ENCODE peak calls at places on chromosomes 7 and 10, in four cellular contexts. One of them, this sample, is unnamed.

GRCh38 chr10:17143055-17143690 is 13.6 kb upstream of the CUBN start:
- DNase-seq in sigmoid colon: no peak
- DNase-seq in mucosa of descending colon: no peak
- DNase-seq in fibroblast of lung: no peak
- DNase-seq in this sample: no peak

GRCh38 chr7:48074231-48074654 is 14.8 kb upstream of the UPP1 start:
- DNase-seq in sigmoid colon: no peak
- DNase-seq in mucosa of descending colon: no peak
- DNase-seq in fibroblast of lung: no peak
- DNase-seq in this sample: no peak

GRCh38 chr10:46514431-46514861 is 42.0 kb downstream of the GPRIN2 start:
- DNase-seq in sigmoid colon: no peak
- DNase-seq in mucosa of descending colon: no peak
- DNase-seq in fibroblast of lung: no peak
- DNase-seq in this sample: no peak

GRCh38 chr10:16644146-16644545 is 122.5 kb upstream of the C1QL3 start:
- DNase-seq in sigmoid colon: no peak
- DNase-seq in mucosa of descending colon: no peak
- DNase-seq in fibroblast of lung: peak; percentile 41
- DNase-seq in this sample: no peak

GRCh38 chr10:59283456-59284082 is 78.8 kb downstream of the FAM13C start:
- DNase-seq in sigmoid colon: no peak
- DNase-seq in mucosa of descending colon: no peak
- DNase-seq in fibroblast of lung: peak; percentile 49
- DNase-seq in this sample: no peak

GRCh38 chr10:24762966-24763623 is 39.4 kb upstream of the ARHGAP21 start:
- DNase-seq in sigmoid colon: no peak
- DNase-seq in mucosa of descending colon: no peak
- DNase-seq in fibroblast of lung: peak; percentile 11
- DNase-seq in this sample: no peak

GRCh38 chr10:659710-660141 is 29.7 kb downstream of the DIP2C start:
- DNase-seq in sigmoid colon: peak; percentile 53
- DNase-seq in mucosa of descending colon: no peak
- DNase-seq in fibroblast of lung: peak; percentile 72
- DNase-seq in this sample: no peak

GRCh38 chr10:102769375-102770107 is 25.8 kb downstream of the WBP1L start:
- DNase-seq in sigmoid colon: no peak
- DNase-seq in mucosa of descending colon: no peak
- DNase-seq in fibroblast of lung: no peak
- DNase-seq in this sample: no peak

GRCh38 chr10:124959564-124959963 is 17.6 kb downstream of the ZRANB1 start:
- DNase-seq in sigmoid colon: no peak
- DNase-seq in mucosa of descending colon: no peak
- DNase-seq in fibroblast of lung: no peak
- DNase-seq in this sample: no peak

GRCh38 chr7:101768280-101768679 is 49.1 kb upstream of the CUX1 start:
- DNase-seq in sigmoid colon: no peak
- DNase-seq in mucosa of descending colon: no peak
- DNase-seq in fibroblast of lung: no peak
- DNase-seq in this sample: no peak

DNA sequence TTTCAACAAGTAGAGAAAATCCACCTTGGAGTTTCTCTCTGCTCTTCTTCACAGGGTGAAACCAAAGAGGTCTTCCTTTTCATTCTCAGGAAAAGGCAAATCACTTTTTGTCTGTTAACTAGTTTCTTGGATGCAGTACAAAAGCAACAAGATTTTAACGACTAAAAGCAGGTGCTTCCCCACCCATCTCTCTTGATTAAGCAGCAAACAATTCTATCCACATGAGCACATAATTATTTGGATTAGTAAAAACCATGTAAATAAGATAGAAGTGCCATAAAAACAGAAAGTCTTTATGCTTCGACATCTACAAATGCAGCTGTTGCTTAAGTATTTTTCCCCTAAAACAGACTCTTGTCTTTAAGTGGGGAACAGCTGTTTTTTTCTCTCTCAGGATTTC is 37.4 kb downstream of the USP54 start:
- DNase-seq in sigmoid colon: no peak
- DNase-seq in mucosa of descending colon: no peak
- DNase-seq in fibroblast of lung: no peak
- DNase-seq in this sample: no peak
- H3K9me3 ChIP-seq in sigmoid colon: no peaks in the 10 kb centered on the region
- H3K9me3 ChIP-seq in mucosa of descending colon: no peaks in the 10 kb centered on the region
- H3K9me3 ChIP-seq in fibroblast of lung: no peaks in the 10 kb centered on the region
- H3K9me3 ChIP-seq in this sample: no peaks in the 10 kb centered on the region

DNA sequence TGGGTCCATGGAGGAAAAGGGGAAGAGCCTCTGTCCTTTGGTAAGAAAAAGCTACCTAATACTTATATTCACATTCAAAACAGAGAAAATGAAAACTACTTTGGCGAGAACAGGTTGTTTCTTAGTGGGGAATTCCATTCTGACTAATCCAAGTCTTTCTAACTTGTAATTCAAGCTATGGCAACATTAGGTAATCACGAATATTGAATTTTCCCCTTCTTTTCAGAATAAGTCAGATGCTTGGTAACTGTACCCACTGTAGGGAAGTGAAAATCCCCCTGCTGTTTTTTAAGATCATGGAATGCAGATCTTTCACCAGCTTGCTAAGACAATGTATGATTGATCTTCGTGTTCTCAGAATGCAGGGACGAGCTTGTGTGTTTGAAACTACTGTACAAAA is 384.4 kb downstream of the TCERG1L start:
- DNase-seq in sigmoid colon: no peak
- DNase-seq in mucosa of descending colon: no peak
- DNase-seq in fibroblast of lung: no peak
- DNase-seq in this sample: no peak
- H3K9me3 ChIP-seq in sigmoid colon: no peaks in the 10 kb centered on the region
- H3K9me3 ChIP-seq in mucosa of descending colon: peaks cover 20% of the 10 kb centered on the region
- H3K9me3 ChIP-seq in fibroblast of lung: no peaks in the 10 kb centered on the region
- H3K9me3 ChIP-seq in this sample: no peaks in the 10 kb centered on the region

DNA sequence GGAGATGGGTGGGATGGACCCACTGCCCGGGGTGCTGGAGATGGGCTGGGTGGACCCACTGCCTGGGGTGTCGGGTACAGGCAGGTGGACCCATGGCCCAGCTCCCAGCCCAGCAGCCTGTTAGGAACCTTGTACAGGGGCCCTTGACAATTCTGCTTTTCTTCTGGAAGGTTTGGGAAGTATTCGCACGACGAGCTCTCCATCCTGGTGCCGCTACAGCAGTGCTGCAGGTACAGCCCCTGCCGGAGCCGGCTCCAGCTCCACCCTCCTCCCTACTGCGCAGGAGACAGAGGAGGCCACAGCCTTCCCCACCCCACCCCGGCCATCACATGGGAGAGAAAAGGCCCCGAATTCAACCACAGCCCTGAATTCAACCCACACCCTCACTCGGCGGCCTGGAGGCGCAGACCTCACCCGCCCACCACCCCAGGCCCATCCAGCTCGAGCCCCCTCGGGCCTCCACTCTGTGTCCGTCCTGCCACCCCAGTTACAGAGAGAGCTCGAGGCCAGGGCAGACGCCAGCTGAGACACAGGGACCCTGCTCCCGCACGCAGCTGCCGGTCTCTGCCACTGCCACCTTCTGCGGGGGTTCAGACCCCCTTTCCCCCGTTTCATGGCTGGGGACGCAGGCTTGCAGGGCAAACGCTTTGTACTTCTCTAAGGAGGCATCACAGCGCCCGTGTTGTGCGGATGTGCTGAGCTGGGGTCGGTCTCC is 31.3 kb upstream of the FOXL3 start:
- DNase-seq in sigmoid colon: no peak
- DNase-seq in mucosa of descending colon: peak; percentile 45
- DNase-seq in fibroblast of lung: no peak
- DNase-seq in this sample: no peak
- H3K9me3 ChIP-seq in sigmoid colon: no peaks in the 10 kb centered on the region
- H3K9me3 ChIP-seq in mucosa of descending colon: peaks cover 7% of the 10 kb centered on the region
- H3K9me3 ChIP-seq in fibroblast of lung: peaks cover 4% of the 10 kb centered on the region
- H3K9me3 ChIP-seq in this sample: no peaks in the 10 kb centered on the region

DNA sequence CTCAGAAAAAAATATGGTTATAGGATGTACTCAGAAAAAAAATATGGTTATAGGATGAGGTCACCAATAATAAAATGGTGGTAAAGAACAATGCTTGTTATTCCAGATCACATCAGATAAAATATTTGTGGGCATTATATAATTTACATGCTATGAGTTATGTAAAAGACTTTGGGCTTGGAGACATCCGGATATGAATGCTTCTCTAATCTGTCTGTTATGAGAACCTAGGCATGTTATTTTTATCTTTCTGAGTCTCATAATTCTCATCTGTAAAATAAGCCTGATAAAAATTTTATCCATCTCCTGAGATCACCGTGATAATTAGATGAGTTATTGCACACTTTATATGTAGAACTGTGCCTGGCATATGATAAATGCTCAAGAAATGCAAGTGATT is 37.8 kb downstream of the DKK1 start:
- DNase-seq in sigmoid colon: no peak
- DNase-seq in mucosa of descending colon: no peak
- DNase-seq in fibroblast of lung: no peak
- DNase-seq in this sample: no peak
- H3K9me3 ChIP-seq in sigmoid colon: no peaks in the 10 kb centered on the region
- H3K9me3 ChIP-seq in mucosa of descending colon: no peaks in the 10 kb centered on the region
- H3K9me3 ChIP-seq in fibroblast of lung: no peaks in the 10 kb centered on the region
- H3K9me3 ChIP-seq in this sample: no peaks in the 10 kb centered on the region

DNA sequence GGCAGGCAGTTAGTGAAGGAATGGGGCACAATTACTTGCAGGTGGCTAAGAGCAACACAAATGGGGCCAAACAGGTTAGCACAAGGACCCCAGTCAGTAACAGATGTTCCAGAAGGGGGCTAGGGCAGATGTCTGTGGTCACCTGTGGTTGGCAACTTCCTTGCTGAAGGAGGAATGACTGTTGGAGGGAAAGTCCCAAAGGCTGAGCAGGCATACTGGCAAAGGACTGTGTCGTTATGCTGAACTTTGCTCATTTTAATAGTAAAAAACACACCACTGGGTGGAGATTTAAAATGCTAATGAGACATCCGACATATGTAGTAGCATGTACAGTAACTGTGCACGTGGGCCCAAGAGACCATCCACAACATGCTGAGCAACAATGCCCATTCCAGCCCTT is 511.6 kb downstream of the CALN1 start:
- DNase-seq in sigmoid colon: no peak
- DNase-seq in mucosa of descending colon: no peak
- DNase-seq in fibroblast of lung: no peak
- DNase-seq in this sample: no peak
- H3K9me3 ChIP-seq in sigmoid colon: no peaks in the 10 kb centered on the region
- H3K9me3 ChIP-seq in mucosa of descending colon: peaks cover 66% of the 10 kb centered on the region
- H3K9me3 ChIP-seq in fibroblast of lung: no peaks in the 10 kb centered on the region
- H3K9me3 ChIP-seq in this sample: no peaks in the 10 kb centered on the region

GRCh38 chr7:157874870-157875229 is 538.0 kb downstream of the DNAJB6 start:
- DNase-seq in sigmoid colon: no peak
- DNase-seq in mucosa of descending colon: no peak
- DNase-seq in fibroblast of lung: no peak
- DNase-seq in this sample: no peak
- H3K9me3 ChIP-seq in sigmoid colon: no peaks in the 10 kb centered on the region
- H3K9me3 ChIP-seq in mucosa of descending colon: peaks cover 4% of the 10 kb centered on the region
- H3K9me3 ChIP-seq in fibroblast of lung: peaks cover 2% of the 10 kb centered on the region
- H3K9me3 ChIP-seq in this sample: no peaks in the 10 kb centered on the region

GRCh38 chr7:150461520-150461919 is 11.1 kb downstream of the GIMAP8 start:
- DNase-seq in sigmoid colon: no peak
- DNase-seq in mucosa of descending colon: no peak
- DNase-seq in fibroblast of lung: no peak
- DNase-seq in this sample: no peak
- H3K9me3 ChIP-seq in sigmoid colon: peaks cover 10% of the 10 kb centered on the region
- H3K9me3 ChIP-seq in mucosa of descending colon: peaks cover 19% of the 10 kb centered on the region
- H3K9me3 ChIP-seq in fibroblast of lung: no peaks in the 10 kb centered on the region
- H3K9me3 ChIP-seq in this sample: peaks cover 15% of the 10 kb centered on the region

GRCh38 chr7:157717211-157718174 is 380.7 kb downstream of the DNAJB6 start:
- DNase-seq in sigmoid colon: peak; percentile 46
- DNase-seq in mucosa of descending colon: no peak
- DNase-seq in fibroblast of lung: no peak
- DNase-seq in this sample: no peak
- H3K9me3 ChIP-seq in sigmoid colon: no peaks in the 10 kb centered on the region
- H3K9me3 ChIP-seq in mucosa of descending colon: no peaks in the 10 kb centered on the region
- H3K9me3 ChIP-seq in fibroblast of lung: no peaks in the 10 kb centered on the region
- H3K9me3 ChIP-seq in this sample: no peaks in the 10 kb centered on the region

GRCh38 chr10:130363899-130364298 is 227.7 kb downstream of the GLRX3 start:
- DNase-seq in sigmoid colon: no peak
- DNase-seq in mucosa of descending colon: no peak
- DNase-seq in fibroblast of lung: no peak
- DNase-seq in this sample: no peak
- H3K9me3 ChIP-seq in sigmoid colon: no peaks in the 10 kb centered on the region
- H3K9me3 ChIP-seq in mucosa of descending colon: no peaks in the 10 kb centered on the region
- H3K9me3 ChIP-seq in fibroblast of lung: no peaks in the 10 kb centered on the region
- H3K9me3 ChIP-seq in this sample: no peaks in the 10 kb centered on the region

GRCh38 chr10:20659225-20659624 is 237.9 kb downstream of the NEBL start:
- DNase-seq in sigmoid colon: no peak
- DNase-seq in mucosa of descending colon: no peak
- DNase-seq in fibroblast of lung: no peak
- DNase-seq in this sample: no peak
- H3K9me3 ChIP-seq in sigmoid colon: no peaks in the 10 kb centered on the region
- H3K9me3 ChIP-seq in mucosa of descending colon: no peaks in the 10 kb centered on the region
- H3K9me3 ChIP-seq in fibroblast of lung: no peaks in the 10 kb centered on the region
- H3K9me3 ChIP-seq in this sample: no peaks in the 10 kb centered on the region

This sample was measured in T-helper 17 cell.